ENCODE peak calls at places on chromosomes 3 and 15, in four cellular contexts. One of them, this sample, is unnamed.

GRCh38 chr3:65098400-65098799 is 410.6 kb upstream of the ADAMTS9 start:
- DNase-seq in GM12891: no peak
- DNase-seq in NB4: no peak
- DNase-seq in lower leg skin: no peak
- DNase-seq in this sample: no peak

GRCh38 chr15:60548101-60548500 is 69.2 kb upstream of the ICE2 start:
- DNase-seq in GM12891: peak
- DNase-seq in NB4: no peak
- DNase-seq in lower leg skin: no peak
- DNase-seq in this sample: no peak

GRCh38 chr3:156407617-156408225 is 147.2 kb downstream of the SSR3 start:
- DNase-seq in GM12891: no peak
- DNase-seq in NB4: no peak
- DNase-seq in lower leg skin: no peak
- DNase-seq in this sample: no peak

GRCh38 chr3:27677554-27677953 is 44.6 kb downstream of the EOMES start:
- DNase-seq in GM12891: no peak
- DNase-seq in NB4: no peak
- DNase-seq in lower leg skin: peak
- DNase-seq in this sample: no peak

GRCh38 chr3:130773371-130773770 is 26.7 kb upstream of the PIK3R4 start:
- DNase-seq in GM12891: no peak
- DNase-seq in NB4: no peak
- DNase-seq in lower leg skin: no peak
- DNase-seq in this sample: no peak

GRCh38 chr15:101054991-101055390 is 135.8 kb downstream of the LRRK1 start:
- DNase-seq in GM12891: no peak
- DNase-seq in NB4: no peak
- DNase-seq in lower leg skin: peak
- DNase-seq in this sample: no peak

GRCh38 chr3:140440446-140440845 is 237.4 kb upstream of the TRIM42 start:
- DNase-seq in GM12891: no peak
- DNase-seq in NB4: no peak
- DNase-seq in lower leg skin: no peak
- DNase-seq in this sample: no peak

GRCh38 chr3:126517986-126518778 is 609 bp upstream of the UROC1 start:
- DNase-seq in GM12891: no peak
- DNase-seq in NB4: no peak
- DNase-seq in lower leg skin: no peak
- DNase-seq in this sample: no peak

GRCh38 chr15:71757741-71758530 is 52.4 kb upstream of the NR2E3 start:
- DNase-seq in GM12891: no peak
- DNase-seq in NB4: no peak
- DNase-seq in lower leg skin: no peak
- DNase-seq in this sample: no peak

GRCh38 chr15:96410175-96411055 is 79.9 kb downstream of the NR2F2 start:
- DNase-seq in GM12891: no peak
- DNase-seq in NB4: no peak
- DNase-seq in lower leg skin: no peak
- DNase-seq in this sample: no peak

GRCh38 chr3:58497074-58497473 is 5.2 kb downstream of the KCTD6 start:
- DNase-seq in GM12891: no peak
- DNase-seq in NB4: no peak
- DNase-seq in lower leg skin: no peak
- DNase-seq in this sample: no peak

GRCh38 chr3:120468635-120469295 is 18.0 kb upstream of the FSTL1 start:
- DNase-seq in GM12891: no peak
- DNase-seq in NB4: no peak
- DNase-seq in lower leg skin: no peak
- DNase-seq in this sample: no peak

GRCh38 chr3:157123621-157124020 is 36.3 kb downstream of the CCNL1 start:
- DNase-seq in GM12891: no peak
- DNase-seq in NB4: no peak
- DNase-seq in lower leg skin: no peak
- DNase-seq in this sample: no peak

GRCh38 chr15:80152896-80153876 is at the start of gene FAH:
- DNase-seq in GM12891: no peak
- DNase-seq in NB4: peak
- DNase-seq in lower leg skin: no peak
- DNase-seq in this sample: peak

GRCh38 chr3:127953636-127954035 is 38.6 kb downstream of the KBTBD12 start:
- DNase-seq in GM12891: no peak
- DNase-seq in NB4: no peak
- DNase-seq in lower leg skin: no peak
- DNase-seq in this sample: no peak

GRCh38 chr3:98434412-98434811 is 28.6 kb upstream of the OR5K1 start:
- DNase-seq in GM12891: no peak
- DNase-seq in NB4: no peak
- DNase-seq in lower leg skin: no peak
- DNase-seq in this sample: no peak

GRCh38 chr3:117921908-117922456 is 1112.7 kb downstream of the IGSF11 start:
- DNase-seq in GM12891: no peak
- DNase-seq in NB4: no peak
- DNase-seq in lower leg skin: no peak
- DNase-seq in this sample: no peak

GRCh38 chr3:171458857-171459129 is 1.4 kb downstream of the TNIK start:
- DNase-seq in GM12891: no peak
- DNase-seq in NB4: no peak
- DNase-seq in lower leg skin: no peak
- DNase-seq in this sample: no peak

GRCh38 chr3:194163697-194164096 is 27.7 kb downstream of the HES1 start:
- DNase-seq in GM12891: no peak
- DNase-seq in NB4: no peak
- DNase-seq in lower leg skin: no peak
- DNase-seq in this sample: no peak

GRCh38 chr3:143849854-143850549 is 1.7 kb upstream of the SLC9A9 start:
- DNase-seq in GM12891: no peak
- DNase-seq in NB4: no peak
- DNase-seq in lower leg skin: peak
- DNase-seq in this sample: no peak

GRCh38 chr3:123330441-123330991 is 118.4 kb downstream of the ADCY5 start:
- DNase-seq in GM12891: no peak
- DNase-seq in NB4: no peak
- DNase-seq in lower leg skin: no peak
- DNase-seq in this sample: no peak

GRCh38 chr15:24916305-24917009 is 38.3 kb upstream of the SNRPN start:
- DNase-seq in GM12891: no peak
- DNase-seq in NB4: peak
- DNase-seq in lower leg skin: no peak
- DNase-seq in this sample: no peak

GRCh38 chr3:4033296-4033695 is 234.1 kb downstream of the LRRN1 start:
- DNase-seq in GM12891: no peak
- DNase-seq in NB4: no peak
- DNase-seq in lower leg skin: no peak
- DNase-seq in this sample: no peak

GRCh38 chr15:24954783-24955548 is at the start of the genes SNRPN and SNURF:
- DNase-seq in GM12891: peak
- DNase-seq in NB4: no peak
- DNase-seq in lower leg skin: peak
- DNase-seq in this sample: peak

GRCh38 chr15:76903251-76903681 is 1.9 kb downstream of the SCAPER start:
- DNase-seq in GM12891: no peak
- DNase-seq in NB4: peak
- DNase-seq in lower leg skin: no peak
- DNase-seq in this sample: peak

GRCh38 chr3:44109997-44110396 is 131.7 kb upstream of the TOPAZ1 start:
- DNase-seq in GM12891: no peak
- DNase-seq in NB4: no peak
- DNase-seq in lower leg skin: no peak
- DNase-seq in this sample: no peak

GRCh38 chr3:4829031-4829394 is 150.2 kb upstream of the BHLHE40 start:
- DNase-seq in GM12891: no peak
- DNase-seq in NB4: no peak
- DNase-seq in lower leg skin: no peak
- DNase-seq in this sample: no peak

GRCh38 chr3:192409203-192409837 is 318.0 kb downstream of the FGF12 start:
- DNase-seq in GM12891: peak
- DNase-seq in NB4: no peak
- DNase-seq in lower leg skin: no peak
- DNase-seq in this sample: no peak

GRCh38 chr15:38130200-38130567 is 122.5 kb upstream of the SPRED1 start:
- DNase-seq in GM12891: no peak
- DNase-seq in NB4: no peak
- DNase-seq in lower leg skin: no peak
- DNase-seq in this sample: no peak

GRCh38 chr15:80887148-80887547 is 102.5 kb downstream of the MESD start:
- DNase-seq in GM12891: no peak
- DNase-seq in NB4: no peak
- DNase-seq in lower leg skin: no peak
- DNase-seq in this sample: no peak

GRCh38 chr3:169241928-169242751 is 421.4 kb downstream of the MECOM start:
- DNase-seq in GM12891: no peak
- DNase-seq in NB4: no peak
- DNase-seq in lower leg skin: no peak
- DNase-seq in this sample: peak

GRCh38 chr3:43786102-43786952 is 95.6 kb downstream of the ABHD5 start:
- DNase-seq in GM12891: no peak
- DNase-seq in NB4: no peak
- DNase-seq in lower leg skin: no peak
- DNase-seq in this sample: no peak

GRCh38 chr3:100603449-100603848 is 6.0 kb upstream of the ADGRG7 start:
- DNase-seq in GM12891: no peak
- DNase-seq in NB4: peak
- DNase-seq in lower leg skin: no peak
- DNase-seq in this sample: peak

GRCh38 chr3:188727052-188727451 is 444.7 kb upstream of the TPRG1 start:
- DNase-seq in GM12891: no peak
- DNase-seq in NB4: no peak
- DNase-seq in lower leg skin: no peak
- DNase-seq in this sample: no peak

GRCh38 chr3:32844914-32845313 is 27.1 kb downstream of the TRIM71 start:
- DNase-seq in GM12891: no peak
- DNase-seq in NB4: no peak
- DNase-seq in lower leg skin: no peak
- DNase-seq in this sample: no peak

GRCh38 chr3:146881366-146881765 is 276.2 kb upstream of the PLSCR5 start:
- DNase-seq in GM12891: no peak
- DNase-seq in NB4: no peak
- DNase-seq in lower leg skin: no peak
- DNase-seq in this sample: no peak
- TF ChIP-seq POLR2A in GM12891: no peak
- TF ChIP-seq POLR2A in NB4: no peak
- TF ChIP-seq POLR2A in lower leg skin: no peak
- TF ChIP-seq POLR2A in this sample: no peak

DNA sequence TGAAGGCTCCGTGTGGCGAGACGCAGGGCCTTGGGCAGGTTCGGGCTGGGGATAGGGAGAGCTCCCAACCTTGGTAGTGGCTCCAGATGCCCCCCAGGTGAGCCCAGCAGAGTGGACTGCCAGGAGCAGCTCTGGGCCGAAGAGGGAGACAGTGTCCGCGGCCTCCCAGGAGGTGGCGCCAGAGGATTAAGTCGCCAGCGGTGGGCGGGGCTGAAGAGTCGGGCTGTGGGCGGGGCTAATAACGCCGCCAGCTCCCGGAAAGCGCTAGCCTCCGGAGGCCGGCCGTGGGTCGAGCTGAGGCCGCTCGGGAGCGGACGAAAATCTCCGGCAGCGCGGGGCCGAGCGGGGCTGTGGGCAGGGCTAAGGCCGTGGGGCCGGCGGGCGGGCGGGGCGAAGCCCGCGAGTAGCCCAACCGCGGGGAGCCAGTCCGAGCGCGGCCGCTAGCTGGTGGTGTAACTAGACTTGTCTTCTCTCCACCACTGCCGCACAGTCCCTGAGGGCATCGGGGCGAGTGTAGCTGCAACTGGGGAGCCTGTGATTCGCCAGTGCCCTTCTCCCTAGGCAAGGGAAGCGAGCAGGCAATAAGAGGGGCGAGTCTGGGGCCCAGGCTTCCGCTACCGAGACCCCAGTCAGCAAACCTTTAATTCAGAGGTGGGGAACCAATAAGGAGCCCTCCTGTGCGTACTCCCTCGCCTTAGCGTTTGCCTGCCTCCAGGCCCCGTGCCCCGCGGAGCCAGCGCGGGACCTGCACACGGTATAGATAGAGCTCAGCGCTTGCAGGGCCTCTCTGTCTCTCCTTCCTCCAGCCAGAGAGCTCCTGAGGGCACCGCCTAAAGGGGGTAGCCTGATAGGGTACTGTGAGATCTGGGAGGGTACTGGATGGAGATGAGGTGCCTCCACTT is 14.4 kb upstream of the BSN start:
- DNase-seq in GM12891: peak
- DNase-seq in NB4: peak
- DNase-seq in lower leg skin: peak
- DNase-seq in this sample: peak
- TF ChIP-seq POLR2A in GM12891: no peak
- TF ChIP-seq POLR2A in NB4: peak
- TF ChIP-seq POLR2A in lower leg skin: no peak
- TF ChIP-seq POLR2A in this sample: peak

GRCh38 chr15:58981808-58982475 is 5.5 kb upstream of the RNF111 start:
- DNase-seq in GM12891: no peak
- DNase-seq in NB4: no peak
- DNase-seq in lower leg skin: no peak
- DNase-seq in this sample: peak

GRCh38 chr15:58987036-58987435 is 427 bp upstream of the RNF111 start:
- DNase-seq in GM12891: no peak
- DNase-seq in NB4: no peak
- DNase-seq in lower leg skin: no peak
- DNase-seq in this sample: no peak

GRCh38 chr15:58988011-58988785 is 735 bp downstream of the RNF111 start:
- DNase-seq in GM12891: peak
- DNase-seq in NB4: peak
- DNase-seq in lower leg skin: peak
- DNase-seq in this sample: peak

GRCh38 chr15:58985443-58985842 is 2.0 kb upstream of the RNF111 start:
- DNase-seq in GM12891: no peak
- DNase-seq in NB4: no peak
- DNase-seq in lower leg skin: peak
- DNase-seq in this sample: no peak

DNA sequence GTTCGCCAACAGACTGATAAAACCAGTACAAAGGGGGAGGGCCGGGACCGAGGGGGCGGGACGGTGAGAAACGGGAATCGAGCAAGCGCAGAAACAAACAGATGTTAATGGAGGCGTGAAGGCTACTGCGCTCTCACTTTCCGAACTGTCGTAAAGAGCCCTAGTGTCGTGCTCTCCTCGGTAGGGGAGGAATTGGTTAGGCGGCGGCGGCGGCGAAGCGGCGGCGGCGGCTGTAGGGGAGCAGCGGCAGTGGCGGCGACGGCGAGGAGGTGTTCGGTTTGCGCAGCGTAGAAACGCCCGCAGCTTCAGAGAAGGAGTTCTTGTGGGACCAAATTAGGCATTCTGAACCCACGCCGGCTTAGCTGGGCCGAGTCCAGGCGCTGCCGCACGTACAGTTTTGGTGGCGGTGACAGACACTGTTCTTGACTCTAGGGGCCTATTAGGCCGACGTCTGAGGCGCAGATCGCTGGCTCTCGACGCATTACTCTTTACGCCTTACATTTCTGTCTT is at the start of gene RNF111:
- DNase-seq in GM12891: peak
- DNase-seq in NB4: peak
- DNase-seq in lower leg skin: peak
- DNase-seq in this sample: peak
- TF ChIP-seq POLR2A in GM12891: peak
- TF ChIP-seq POLR2A in NB4: peak
- TF ChIP-seq POLR2A in lower leg skin: peak
- TF ChIP-seq POLR2A in this sample: peak

GRCh38 chr3:42734263-42734860 is 31.8 kb upstream of the HHATL start:
- DNase-seq in GM12891: no peak
- DNase-seq in NB4: no peak
- DNase-seq in lower leg skin: peak
- DNase-seq in this sample: no peak
- TF ChIP-seq POLR2A in GM12891: no peak
- TF ChIP-seq POLR2A in NB4: no peak
- TF ChIP-seq POLR2A in lower leg skin: no peak
- TF ChIP-seq POLR2A in this sample: no peak

GRCh38 chr3:115148142-115148790 is 1.2 kb upstream of the ZBTB20 start:
- DNase-seq in GM12891: no peak
- DNase-seq in NB4: peak
- DNase-seq in lower leg skin: no peak
- DNase-seq in this sample: peak
- TF ChIP-seq POLR2A in GM12891: no peak
- TF ChIP-seq POLR2A in NB4: no peak
- TF ChIP-seq POLR2A in lower leg skin: no peak
- TF ChIP-seq POLR2A in this sample: peak

This sample was measured in erythroblast.